ENCODE peak calls at places on chromosomes 1 and 21, in nine cellular contexts. O is EH; M is sciatic nerve; F is cardiac fibroblast; V is CD8-positive, alpha-beta T cell; J is activated CD8-positive, alpha-beta T cell treated with anti-CD3 and anti-CD28 coated beads for 36 hours; P is iPS-NIHi11; Q is Calu3; N is stimulated activated CD4-positive, alpha-beta T cell treated with anti-CD3 and anti-CD28 coated beads, Interleukin-12 subunit alpha, Interleukin-12 subunit beta, amount 100 ng/mL, for 4 hours. U is an unnamed sample.

GRCh38 chr1:91885716-91886506 is at the start of gene TGFBR3:
- DNase-seq in O (peak; percentile 94), M (peak; percentile 97), F (peak; percentile 98), V (peak; percentile 83), J (peak; percentile 76), P (peak; percentile 88), Q (peak; percentile 90), N (peak; percentile 69), U (peak; percentile 94)

GRCh38 chr1:160046494-160047115 is 14.8 kb upstream of the PIGM start:
- DNase-seq in O (peak; percentile 45), M (peak; percentile 78), F (peak; percentile 59), V (peak; percentile 27), J (peak; percentile 54), P (peak; percentile 81), Q (peak; percentile 37), N (no peak), U (peak; percentile 77)

GRCh38 chr1:196305216-196305615 is 303.0 kb downstream of the KCNT2 start:
- DNase-seq in O (no peak), M (no peak), F (no peak), V (no peak), J (no peak), P (no peak), Q (no peak), N (no peak), U (no peak)

GRCh38 chr1:107710005-107710404 is 255.0 kb downstream of the VAV3 start:
- DNase-seq in O (no peak), M (no peak), F (no peak), V (no peak), J (no peak), P (no peak), Q (no peak), N (no peak), U (no peak)

GRCh38 chr1:146032613-146033219 is 11.2 kb upstream of the HJV start:
- DNase-seq in O (peak; percentile 70), M (no peak), F (peak; percentile 72), V (no peak), J (no peak), P (no peak), Q (peak; percentile 48), N (no peak), U (no peak)

GRCh38 chr1:28577052-28577678 is 14.9 kb upstream of the RAB42 start:
- DNase-seq in O (peak; percentile 2), M (no peak), F (no peak), V (no peak), J (no peak), P (no peak), Q (no peak), N (peak; percentile 42), U (no peak)

GRCh38 chr1:24557220-24557619 is 1.3 kb downstream of the NCMAP start:
- DNase-seq in O (no peak), M (peak; percentile 18), F (no peak), V (no peak), J (no peak), P (no peak), Q (no peak), N (no peak), U (peak; percentile 35)

GRCh38 chr1:16625497-16626408 is 12.4 kb upstream of the NBPF1 start:
- DNase-seq in O (no peak), M (peak; percentile 64), F (no peak), V (no peak), J (peak; percentile 5), P (no peak), Q (no peak), N (no peak), U (peak; percentile 83)

GRCh38 chr1:10724052-10724494 is 72.4 kb downstream of the CASZ1 start:
- DNase-seq in O (peak; percentile 68), M (no peak), F (peak; percentile 71), V (no peak), J (no peak), P (no peak), Q (peak; percentile 38), N (no peak), U (peak; percentile 85)

GRCh38 chr1:241779897-241780296 is 68.1 kb upstream of the EXO1 start:
- DNase-seq in O (no peak), M (no peak), F (no peak), V (no peak), J (no peak), P (no peak), Q (no peak), N (no peak), U (no peak)

GRCh38 chr1:178057863-178058576 is 35.9 kb upstream of the RASAL2 start:
- DNase-seq in O (peak; percentile 84), M (no peak), F (peak; percentile 97), V (no peak), J (no peak), P (peak; percentile 13), Q (no peak), N (no peak), U (peak; percentile 84)

GRCh38 chr1:55893155-55893554 is 678.0 kb upstream of the USP24 start:
- DNase-seq in O (peak; percentile 61), M (no peak), F (peak; percentile 70), V (no peak), J (no peak), P (peak; percentile 38), Q (peak; percentile 15), N (no peak), U (no peak)

GRCh38 chr1:235946570-235946981 is 79.9 kb upstream of the LYST start:
- DNase-seq in O (peak; percentile 95), M (no peak), F (peak; percentile 39), V (no peak), J (peak; percentile 20), P (no peak), Q (peak; percentile 15), N (no peak), U (no peak)

GRCh38 chr1:9437931-9438330 is 101.3 kb upstream of the SLC25A33 start:
- DNase-seq in O (no peak), M (peak; percentile 78), F (peak; percentile 38), V (no peak), J (no peak), P (no peak), Q (no peak), N (no peak), U (no peak)

GRCh38 chr1:198153804-198154203 is 3.0 kb upstream of the NEK7 start:
- DNase-seq in O (no peak), M (no peak), F (peak; percentile 71), V (no peak), J (no peak), P (no peak), Q (no peak), N (no peak), U (no peak)

GRCh38 chr1:180376253-180376652 is 126.1 kb downstream of the ACBD6 start:
- DNase-seq in O (no peak), M (no peak), F (no peak), V (no peak), J (no peak), P (no peak), Q (no peak), N (no peak), U (no peak)

GRCh38 chr1:93615201-93616150 is 66.2 kb downstream of the BCAR3 start:
- DNase-seq in O (peak; percentile 95), M (no peak), F (peak; percentile 90), V (no peak), J (peak; percentile 79), P (no peak), Q (peak; percentile 54), N (peak; percentile 27), U (no peak)

GRCh38 chr1:64004451-64004850 is 199.0 kb upstream of the UBE2U start:
- DNase-seq in O (no peak), M (no peak), F (peak; percentile 21), V (no peak), J (no peak), P (peak; percentile 37), Q (no peak), N (no peak), U (no peak)

GRCh38 chr1:25447547-25447946 is 16.9 kb downstream of the MACO1 start:
- DNase-seq in O (no peak), M (no peak), F (no peak), V (no peak), J (peak; percentile 27), P (no peak), Q (no peak), N (no peak), U (no peak)

GRCh38 chr1:173303984-173304383 is 96.9 kb upstream of the TNFSF4 start:
- DNase-seq in O (no peak), M (no peak), F (no peak), V (no peak), J (no peak), P (no peak), Q (no peak), N (no peak), U (no peak)

GRCh38 chr1:172642970-172643369 is 15.9 kb upstream of the FASLG start:
- DNase-seq in O (peak; percentile 27), M (no peak), F (peak; percentile 23), V (no peak), J (no peak), P (no peak), Q (peak; percentile 81), N (no peak), U (no peak)

GRCh38 chr1:71351438-71351837 is 270.6 kb upstream of the ZRANB2 start:
- DNase-seq in O (peak; percentile 54), M (no peak), F (peak; percentile 89), V (no peak), J (no peak), P (no peak), Q (no peak), N (no peak), U (no peak)

GRCh38 chr1:234533975-234534876 is 55.2 kb upstream of the TARBP1 start:
- DNase-seq in O (peak; percentile 98), M (peak; percentile 97), F (peak; percentile 100), V (no peak), J (no peak), P (no peak), Q (no peak), N (no peak), U (peak; percentile 92)

GRCh38 chr1:31509124-31510072 is 66.9 kb upstream of the TINAGL1 start:
- DNase-seq in O (no peak), M (no peak), F (no peak), V (no peak), J (peak; percentile 57), P (no peak), Q (no peak), N (no peak), U (no peak)

GRCh38 chr1:65434760-65435159 is 14.3 kb downstream of the LEPR start:
- DNase-seq in O (peak; percentile 41), M (no peak), F (no peak), V (no peak), J (no peak), P (no peak), Q (no peak), N (no peak), U (no peak)

GRCh38 chr21:45874716-45875415 is 106.7 kb upstream of the COL6A1 start:
- DNase-seq in O (peak; percentile 97), M (peak; percentile 56), F (peak; percentile 97), V (no peak), J (no peak), P (no peak), Q (no peak), N (no peak), U (peak; percentile 59)

GRCh38 chr1:27535386-27535785 is 45.4 kb upstream of the WASF2 start:
- DNase-seq in O (no peak), M (no peak), F (no peak), V (no peak), J (no peak), P (no peak), Q (no peak), N (no peak), U (no peak)

GRCh38 chr1:221840511-221841243 is 98.8 kb upstream of the DUSP10 start:
- DNase-seq in O (no peak), M (no peak), F (peak; percentile 55), V (no peak), J (no peak), P (no peak), Q (no peak), N (no peak), U (no peak)

GRCh38 chr1:98985687-98986086 is 19.0 kb downstream of the PLPPR5 start:
- DNase-seq in O (no peak), M (no peak), F (no peak), V (no peak), J (no peak), P (no peak), Q (no peak), N (no peak), U (no peak)

GRCh38 chr1:79190074-79190473 is 183.5 kb upstream of the ADGRL4 start:
- DNase-seq in O (no peak), M (no peak), F (peak; percentile 50), V (no peak), J (no peak), P (no peak), Q (no peak), N (no peak), U (no peak)

GRCh38 chr1:90964444-90965035 is 57.3 kb downstream of the ZNF644 start:
- DNase-seq in O (peak; percentile 29), M (no peak), F (peak; percentile 44), V (no peak), J (no peak), P (no peak), Q (no peak), N (no peak), U (no peak)